ENCODE peak calls at places on chromosomes 11 and 22, in five cellular contexts. Z is heart right ventricle, X is psoas muscle, O is coronary artery, M is HCT116. A is an unnamed sample.

GRCh38 chr11:115996808-115997188 is 492.6 kb upstream of the CADM1 start:
- DNase-seq in X (no peak), Z (no peak), M (no peak), O (no peak), A (no peak)

GRCh38 chr11:8709002-8709672 is 26.5 kb downstream of the RPL27A start:
- DNase-seq in M (no peak), O (peak; percentile 98), X (peak; percentile 89), Z (peak; percentile 91), A (no peak)

GRCh38 chr11:85052636-85053035 is 574.5 kb downstream of the DLG2 start:
- DNase-seq in X (no peak), O (no peak), M (no peak), Z (no peak), A (no peak)

GRCh38 chr22:19134176-19134831 is 3.2 kb downstream of the TSSK2 start:
- DNase-seq in X (no peak), M (no peak), Z (no peak), O (no peak), A (no peak)

GRCh38 chr22:35399114-35399677 is 744 bp upstream of the MCM5 start:
- DNase-seq in Z (no peak), X (no peak), O (no peak), M (no peak), A (no peak)

GRCh38 chr22:49969751-49970527 is 9.4 kb downstream of the PIM3 start:
- DNase-seq in X (peak; percentile 24), M (no peak), Z (peak; percentile 17), O (peak; percentile 76), A (no peak)

GRCh38 chr22:41092847-41093371 is 517 bp downstream of the EP300 start:
- DNase-seq in O (no peak), M (no peak), Z (peak; percentile 29), X (peak; percentile 27), A (no peak)

GRCh38 chr11:64754124-64754918 is 5.5 kb downstream of the PYGM start:
- DNase-seq in O (no peak), Z (no peak), M (no peak), X (no peak), A (no peak)

GRCh38 chr11:68468217-68468828 is 7.8 kb downstream of the PPP6R3 start:
- DNase-seq in O (no peak), X (no peak), M (no peak), Z (no peak), A (peak; percentile 79)

GRCh38 chr11:78795862-78796261 is 221.2 kb upstream of the NARS2 start:
- DNase-seq in O (no peak), Z (no peak), X (no peak), M (no peak), A (no peak)

GRCh38 chr11:56521955-56522354 is 21.1 kb downstream of the OR5M11 start:
- DNase-seq in X (no peak), O (no peak), M (no peak), Z (no peak), A (peak; percentile 31)

GRCh38 chr11:119726150-119726553 is 2.8 kb downstream of the NECTIN1 start:
- DNase-seq in M (no peak), Z (no peak), O (no peak), X (no peak), A (no peak)

GRCh38 chr22:38031491-38031890 is 25.7 kb upstream of the PICK1 start:
- DNase-seq in X (no peak), O (no peak), Z (no peak), M (no peak), A (no peak)

GRCh38 chr11:13055200-13055599 is 46.1 kb downstream of the RASSF10 start:
- DNase-seq in O (no peak), X (no peak), Z (no peak), M (no peak), A (no peak)

GRCh38 chr11:114610984-114611944 is 15.7 kb upstream of the NXPE4 start:
- DNase-seq in M (no peak), O (no peak), X (no peak), Z (no peak), A (no peak)
- TF ChIP-seq CTCF in M (no peak), O (no peak), X (no peak), Z (peak; percentile 28), A (peak; percentile 52)

GRCh38 chr11:14645985-14646900 is 2.6 kb downstream of the PDE3B start:
- DNase-seq in O (no peak), Z (no peak), M (no peak), X (no peak), A (no peak)
- H3K4me3 ChIP-seq in O (peak overlapping the region; percentile 82), Z (peak overlapping the region; percentile 87), M (peak overlapping the region; percentile 81), X (peak overlapping the region; percentile 87), A (peak overlapping the region; percentile 88)

GRCh38 chr11:110249066-110249465 is 47.3 kb downstream of the RDX start:
- DNase-seq in Z (no peak), M (no peak), O (no peak), X (no peak), A (no peak)
- TF ChIP-seq CTCF in Z (peak; percentile 47), M (peak; percentile 19), O (no peak), X (peak; percentile 6), A (peak; percentile 36)

GRCh38 chr11:76208438-76208828 is 2.1 kb upstream of the WNT11 start:
- DNase-seq in O (no peak), X (no peak), Z (no peak), M (no peak), A (no peak)

GRCh38 chr11:76209671-76209955 is 3.3 kb upstream of the WNT11 start:
- DNase-seq in M (no peak), O (no peak), Z (no peak), X (peak; percentile 48), A (no peak)

GRCh38 chr11:76210920-76211851 is 4.9 kb upstream of the WNT11 start:
- DNase-seq in X (no peak), Z (peak; percentile 6), M (no peak), O (no peak), A (no peak)

GRCh38 chr11:76208829-76209670 is 2.7 kb upstream of the WNT11 start:
- DNase-seq in M (no peak), Z (peak; percentile 86), X (peak; percentile 88), O (peak; percentile 87), A (no peak)

GRCh38 chr11:76209956-76210885 is 3.9 kb upstream of the WNT11 start:
- DNase-seq in O (no peak), X (peak; percentile 83), M (no peak), Z (peak; percentile 79), A (peak; percentile 19)
- H3K4me3 ChIP-seq in O (peak overlapping the region; percentile 72), X (peak overlapping the region; percentile 81), M (peak overlapping the region; percentile 57), Z (peak overlapping the region; percentile 56), A (no peak overlapping the region)

GRCh38 chr22:31490496-31490925 is 869 bp upstream of the EIF4ENIF1 start:
- DNase-seq in M (peak; percentile 22), X (peak; percentile 38), O (no peak), Z (peak; percentile 20), A (no peak)
- TF ChIP-seq CTCF in M (no peak), X (no peak), O (no peak), Z (no peak), A (no peak)

DNA sequence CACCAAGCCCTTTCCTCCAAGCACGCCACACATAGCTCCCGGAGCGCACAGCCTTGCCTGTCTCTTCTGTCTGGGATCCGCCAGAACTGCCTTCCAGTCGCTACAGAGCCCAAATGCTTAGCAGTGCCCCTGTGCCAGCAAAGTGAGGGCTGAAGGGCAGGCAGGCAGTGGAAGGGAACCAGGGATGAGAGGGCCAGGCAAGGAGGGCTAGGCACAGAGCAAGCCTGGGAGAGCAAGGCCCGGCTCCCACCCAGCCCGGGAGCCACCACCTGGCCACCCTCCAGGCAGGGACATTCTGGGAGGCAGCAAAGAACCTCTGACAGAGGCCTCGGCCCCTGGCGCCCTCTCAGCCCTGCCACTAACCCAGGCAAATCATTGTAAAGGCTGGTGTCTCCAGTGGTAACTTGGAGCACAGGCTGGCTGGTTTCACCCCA is 32.5 kb downstream of the PPP2R1B start:
- DNase-seq in Z (peak; percentile 56), X (peak; percentile 54), M (no peak), O (no peak), A (no peak)
- H3K4me3 ChIP-seq in Z (no peak overlapping the region), X (peak overlapping the region; percentile 5), M (no peak overlapping the region), O (peak overlapping the region; percentile 15), A (no peak overlapping the region)

GRCh38 chr11:71370895-71371673 is 77.1 kb downstream of the DHCR7 start:
- DNase-seq in M (no peak), O (no peak), Z (no peak), X (no peak), A (no peak)
- TF ChIP-seq CTCF in M (peak; percentile 25), O (no peak), Z (no peak), X (no peak), A (no peak)

GRCh38 chr22:39947488-39948216 is 12.5 kb upstream of the TMA7B start:
- DNase-seq in M (no peak), O (no peak), X (no peak), Z (no peak), A (no peak)
- H3K4me3 ChIP-seq in M (no peak overlapping the region), O (no peak overlapping the region), X (no peak overlapping the region), Z (no peak overlapping the region), A (no peak overlapping the region)

DNA sequence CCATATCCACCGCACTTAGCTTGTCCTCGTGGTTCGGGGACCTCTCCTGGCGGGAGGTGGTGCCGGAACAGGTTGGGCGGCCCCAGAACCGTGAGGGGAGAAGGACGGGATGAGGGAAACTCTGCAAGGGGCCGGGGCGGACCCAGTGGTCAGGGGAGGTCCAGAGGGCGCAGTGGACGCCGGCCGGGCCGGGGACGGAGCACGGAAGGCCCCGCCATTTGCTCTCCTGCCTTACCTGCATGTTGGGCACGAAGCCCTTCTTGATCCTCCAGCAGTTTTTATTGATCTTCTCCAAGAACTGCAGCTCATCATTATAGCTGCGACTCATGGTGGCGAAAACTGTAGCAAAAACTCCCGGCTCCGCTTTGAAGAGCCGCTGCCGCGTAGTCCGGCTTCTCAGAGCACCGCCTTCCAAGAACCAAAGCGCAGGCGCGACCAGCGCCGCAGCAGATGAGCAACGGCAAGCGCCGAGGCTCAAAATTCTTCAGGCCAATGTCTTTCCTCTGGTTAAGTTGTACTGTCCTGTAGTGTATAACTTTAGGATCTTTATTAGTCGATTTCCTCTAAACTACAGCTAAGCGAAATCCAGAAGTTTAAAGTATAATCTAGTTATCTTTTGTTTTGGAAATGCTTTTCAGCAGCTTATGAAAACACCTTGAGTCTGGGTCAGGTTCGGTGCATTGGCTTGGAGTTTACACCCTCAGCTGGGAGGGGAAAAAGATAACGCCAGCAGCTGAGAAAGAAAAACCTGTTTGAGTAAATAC is at the start of gene RTCB:
- DNase-seq in O (peak; percentile 88), X (peak; percentile 94), Z (peak; percentile 95), M (peak; percentile 88), A (peak; percentile 84)
- TF ChIP-seq CTCF in O (no peak), X (no peak), Z (no peak), M (no peak), A (no peak)

DNA sequence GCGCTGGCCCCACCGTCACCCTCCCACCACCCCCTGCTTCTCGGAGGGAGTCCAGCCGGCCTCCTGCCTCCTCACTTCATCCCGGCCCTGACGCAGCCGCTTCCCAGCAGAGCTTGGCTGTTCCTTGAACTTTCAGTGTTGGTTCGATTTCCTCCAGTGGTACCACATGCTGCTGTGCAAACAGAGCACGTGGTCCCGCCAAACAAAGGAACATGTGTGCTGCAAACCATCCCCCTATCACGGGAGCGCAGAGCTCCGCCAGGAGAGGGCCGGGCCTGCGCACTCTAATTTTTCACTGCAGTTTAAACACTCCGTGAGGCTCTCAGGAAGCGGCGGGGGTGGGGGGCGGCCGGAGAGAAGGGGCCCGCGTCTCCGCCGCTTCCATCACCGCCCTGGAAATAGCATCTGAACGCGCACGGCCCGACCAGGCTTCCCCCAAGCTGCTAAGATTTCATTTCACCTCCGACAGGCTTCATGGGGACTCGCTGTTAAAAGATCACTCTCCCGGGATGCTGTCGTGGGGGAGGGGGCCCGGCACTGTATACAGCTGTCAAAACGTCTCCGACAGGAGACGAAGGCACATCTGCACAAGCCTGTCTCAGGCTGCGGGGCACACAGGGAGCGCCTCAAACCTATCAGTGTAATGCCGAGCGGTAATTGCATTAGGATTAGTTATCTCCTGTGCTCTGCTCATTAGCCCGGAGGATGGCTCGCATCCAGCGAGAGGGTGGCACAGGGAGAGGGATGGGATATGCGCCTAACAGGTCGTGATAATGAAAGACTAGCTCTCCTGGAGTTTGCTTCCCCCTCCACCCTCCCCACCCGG is 269.9 kb upstream of the SORL1-AS1 start:
- DNase-seq in X (peak; percentile 68), M (no peak), O (peak; percentile 91), Z (peak; percentile 73), A (peak; percentile 6)
- H3K4me3 ChIP-seq in X (peak overlapping the region; percentile 61), M (no peak overlapping the region), O (peak overlapping the region; percentile 79), Z (peak overlapping the region; percentile 39), A (peak overlapping the region; percentile 6)

A was measured in LNCaP clone FGC.